ENCODE peak calls at places on chromosomes 13 and 19, in four cellular contexts. X is stomach, Y is testis, E is adrenal gland. G is an unnamed sample.

GRCh38 chr13:35164324-35164932 is 222.4 kb downstream of the NBEA start:
- DNase-seq in X (no peak), Y (no peak), E (no peak), G (no peak)

GRCh38 chr19:6728346-6728745 is 7.9 kb upstream of the C3 start:
- DNase-seq in X (no peak), Y (no peak), E (no peak), G (no peak)

GRCh38 chr19:47231215-47232054 is 436 bp upstream of the BBC3 start:
- DNase-seq in X (peak), Y (peak), E (peak), G (peak)

GRCh38 chr13:109790071-109790470 is 3.7 kb upstream of the IRS2 start:
- DNase-seq in X (no peak), Y (no peak), E (no peak), G (no peak)

GRCh38 chr13:67416047-67416925 is 186.2 kb upstream of the PCDH9 start:
- DNase-seq in X (peak), Y (peak), E (no peak), G (no peak)

GRCh38 chr19:55303477-55303876 is 19.7 kb downstream of the BRSK1 start:
- DNase-seq in X (no peak), Y (no peak), E (no peak), G (no peak)

GRCh38 chr19:12494260-12494860 is 9.7 kb upstream of the ZNF709 start:
- DNase-seq in X (no peak), Y (no peak), E (no peak), G (no peak)

GRCh38 chr13:110520431-110521295 is 40.9 kb downstream of the RAB20 start:
- DNase-seq in X (peak), Y (peak), E (peak), G (peak)

GRCh38 chr19:14149509-14149994 is 13.2 kb upstream of the ASF1B start:
- DNase-seq in X (peak), Y (peak), E (peak), G (peak)

GRCh38 chr19:13238891-13239534 is 88.8 kb downstream of the IER2 start:
- DNase-seq in X (no peak), Y (no peak), E (no peak), G (no peak)

GRCh38 chr19:55703790-55704215 is 28.8 kb downstream of the EPN1 start:
- DNase-seq in X (peak), Y (peak), E (no peak), G (no peak)

GRCh38 chr13:45073809-45074208 is 46.5 kb upstream of the GTF2F2 start:
- DNase-seq in X (no peak), Y (no peak), E (no peak), G (no peak)

GRCh38 chr13:37134411-37135041 is 29.1 kb upstream of the CSNK1A1L start:
- DNase-seq in X (no peak), Y (no peak), E (no peak), G (no peak)

GRCh38 chr19:42201489-42202289 is 15.8 kb downstream of the DEDD2 start:
- DNase-seq in X (peak), Y (no peak), E (no peak), G (peak)

GRCh38 chr19:4342421-4343055 is 824 bp upstream of the MPND start:
- DNase-seq in X (peak), Y (peak), E (peak), G (peak)

GRCh38 chr19:4345656-4346383 is 2.5 kb downstream of the MPND start:
- DNase-seq in X (peak), Y (peak), E (peak), G (no peak)

GRCh38 chr19:4347521-4347920 is 4.2 kb downstream of the MPND start:
- DNase-seq in X (no peak), Y (no peak), E (no peak), G (no peak)

GRCh38 chr19:4343056-4343844 is at the start of gene MPND:
- DNase-seq in X (peak), Y (peak), E (peak), G (peak)

DNA sequence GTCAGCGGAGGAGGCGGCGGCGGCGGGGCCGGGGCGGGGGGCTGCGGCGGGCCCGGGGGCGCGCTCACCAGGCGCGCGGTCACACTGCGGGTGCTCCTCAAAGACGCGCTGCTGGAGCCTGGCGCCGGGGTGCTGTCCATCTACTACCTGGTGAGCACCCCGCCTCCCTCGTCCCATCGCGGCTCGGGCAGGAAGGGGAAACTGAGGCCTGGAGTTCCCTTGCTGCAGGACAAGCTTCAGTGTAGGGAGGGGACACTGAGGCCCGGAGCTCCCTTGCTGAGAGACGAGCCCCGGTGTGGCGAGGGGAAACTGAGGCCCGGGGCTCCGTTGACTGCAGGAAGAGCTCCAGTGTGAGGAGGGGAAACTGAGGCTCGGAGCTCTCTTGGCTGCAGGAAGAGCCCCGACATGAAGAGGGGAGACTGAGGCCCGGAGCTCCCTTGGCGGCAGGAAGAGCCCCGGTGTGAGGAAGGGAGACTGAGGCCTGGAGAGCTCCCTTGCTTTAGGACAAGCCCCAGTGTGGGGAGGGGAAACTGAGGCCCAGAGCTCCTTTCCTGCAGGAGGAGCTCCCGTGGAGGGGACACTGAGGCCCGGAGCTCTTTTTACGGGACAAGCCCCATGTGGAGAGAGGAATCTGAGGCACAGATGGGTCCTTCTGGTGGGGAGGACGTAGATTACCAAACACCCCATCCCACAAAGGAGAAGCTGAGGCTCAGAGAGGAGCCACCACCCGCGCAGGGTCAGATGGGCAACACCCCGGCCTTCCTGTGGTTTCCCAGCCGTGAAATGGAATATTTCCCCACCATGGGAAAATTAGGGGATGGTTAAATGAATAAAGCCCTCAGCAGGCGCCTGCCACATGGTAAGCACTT is 717 bp downstream of the MPND start:
- DNase-seq in X (no peak), Y (no peak), E (no peak), G (no peak)
- H3K27ac ChIP-seq in X (peak), Y (no peak), E (no peak), G (peak)

DNA sequence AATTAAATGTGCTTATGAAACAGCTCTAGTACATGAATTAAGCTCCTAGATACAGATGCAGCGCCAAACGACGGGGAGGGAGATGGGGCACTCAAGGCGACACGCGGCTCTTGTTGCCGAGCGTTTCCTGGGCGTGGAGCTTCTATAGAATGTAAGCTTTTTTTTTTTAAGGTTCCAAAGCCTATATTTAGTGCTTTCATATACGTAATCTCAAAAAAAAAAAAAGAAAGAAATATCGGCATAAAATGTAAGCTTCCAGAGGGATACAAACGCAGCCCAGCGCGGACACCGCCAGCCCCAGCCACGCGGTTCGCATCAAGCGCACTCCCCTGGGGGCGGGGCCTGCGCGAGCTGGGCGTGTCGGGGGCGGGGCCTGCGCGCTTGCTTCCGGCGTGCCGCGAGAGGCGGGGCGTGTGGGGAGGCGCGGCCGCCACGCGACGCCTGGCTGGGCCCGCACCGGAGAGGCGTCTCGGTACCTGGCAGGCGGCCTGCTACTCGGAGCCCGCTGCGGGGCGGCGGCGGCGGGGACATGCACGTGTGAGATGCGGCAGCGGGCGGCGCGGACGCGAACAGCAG is at the start of gene URI1:
- DNase-seq in X (peak), Y (peak), E (peak), G (peak)
- TF ChIP-seq POLR2A in X (no peak), Y (no peak), E (peak), G (peak)

GRCh38 chr13:72296246-72296645 is 429.2 kb upstream of the DACH1 start:
- DNase-seq in X (no peak), Y (no peak), E (no peak), G (no peak)

GRCh38 chr13:72293206-72293605 is 426.2 kb upstream of the DACH1 start:
- DNase-seq in X (no peak), Y (no peak), E (no peak), G (no peak)

GRCh38 chr13:72295173-72295572 is 428.2 kb upstream of the DACH1 start:
- DNase-seq in X (no peak), Y (peak), E (no peak), G (no peak)

DNA sequence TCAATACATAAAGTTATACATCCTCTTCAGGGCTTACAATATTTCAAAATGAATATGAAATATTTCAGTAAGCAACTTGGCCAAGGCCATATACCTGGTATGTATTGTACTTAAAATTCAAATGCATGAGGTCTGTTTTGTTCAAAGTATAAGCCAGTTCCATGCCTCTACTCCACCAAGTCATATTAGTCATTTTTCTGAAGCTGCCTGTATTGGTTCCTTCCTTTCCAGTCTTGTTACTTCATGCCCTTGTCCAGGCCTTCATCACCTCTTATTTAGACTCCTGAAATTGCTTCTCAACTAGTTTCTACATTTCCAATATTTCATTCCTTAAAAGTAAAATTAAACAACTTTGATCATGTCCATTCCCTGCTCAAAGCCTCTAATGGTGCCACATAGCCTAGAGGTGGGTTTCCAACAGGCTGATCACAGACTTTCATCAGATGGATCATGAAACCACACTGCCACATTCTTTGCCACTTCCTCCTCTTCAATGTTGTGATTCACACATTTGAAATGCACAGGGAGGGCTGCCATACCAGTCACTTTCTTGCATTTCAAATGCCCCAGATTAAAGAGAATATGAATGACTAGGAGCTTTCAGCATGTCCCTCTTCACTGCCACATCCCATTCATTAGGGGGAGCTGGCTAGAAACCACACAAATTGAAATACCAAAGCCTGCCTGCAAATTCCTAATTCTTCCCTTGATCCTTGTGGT is 424.1 kb upstream of the DACH1 start:
- DNase-seq in X (no peak), Y (no peak), E (no peak), G (no peak)
- H3K27ac ChIP-seq in X (no peak), Y (no peak), E (no peak), G (no peak)

DNA sequence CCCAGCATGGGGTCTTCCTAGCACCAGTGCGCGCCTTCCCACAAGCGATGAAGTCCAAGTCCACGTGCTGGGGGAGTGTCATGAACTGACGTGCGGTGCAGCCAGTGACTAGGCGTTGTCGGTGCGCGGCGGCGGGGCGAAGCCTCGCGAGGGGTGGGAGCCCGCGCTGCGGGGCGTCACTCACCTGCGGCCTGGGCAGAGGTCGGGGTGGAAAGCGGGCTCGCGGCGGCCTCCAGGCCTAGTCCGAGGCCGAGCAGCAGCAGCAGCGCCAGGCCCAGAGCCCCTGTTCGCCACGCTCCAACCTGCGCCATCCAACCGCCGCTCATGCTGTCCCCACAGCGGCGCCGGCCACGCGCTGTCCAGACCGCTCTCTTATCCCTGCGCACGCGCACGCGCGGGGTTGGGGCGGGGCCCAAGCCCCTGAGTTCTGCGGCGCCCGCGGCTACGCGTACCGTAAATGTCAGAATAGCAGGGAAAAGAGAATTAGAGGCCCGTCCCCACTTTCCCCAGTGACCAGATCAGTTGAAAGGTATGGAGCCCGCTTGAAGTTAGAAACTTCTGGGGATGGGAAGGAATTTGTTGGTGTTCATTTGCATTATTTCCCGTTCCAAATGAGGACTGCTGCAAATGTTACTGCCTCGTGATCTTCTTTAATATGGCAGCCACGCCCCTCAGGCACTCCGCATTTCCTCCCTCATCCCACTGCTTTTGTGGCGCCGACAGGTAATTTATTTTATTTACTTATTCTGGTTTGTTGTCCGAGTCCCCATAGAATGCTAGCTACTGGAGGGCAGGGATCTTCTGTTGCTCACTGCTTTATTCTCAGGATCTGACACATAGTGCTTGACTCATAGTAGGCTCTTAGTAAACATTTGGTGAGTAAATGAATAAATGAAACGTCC is at the start of gene CD320:
- DNase-seq in X (peak), Y (peak), E (peak), G (peak)
- TF ChIP-seq POLR2A in X (no peak), Y (no peak), E (no peak), G (no peak)

GRCh38 chr19:2089727-2090053 is 6.4 kb downstream of the MOB3A start:
- DNase-seq in X (no peak), Y (no peak), E (no peak), G (no peak)
- H3K27ac ChIP-seq in X (peak), Y (peak), E (no peak), G (peak)

GRCh38 chr13:32265726-32266125 is 49.4 kb downstream of the ZAR1L start:
- DNase-seq in X (no peak), Y (no peak), E (no peak), G (no peak)
- TF ChIP-seq POLR2A in X (no peak), Y (no peak), E (no peak), G (no peak)

DNA sequence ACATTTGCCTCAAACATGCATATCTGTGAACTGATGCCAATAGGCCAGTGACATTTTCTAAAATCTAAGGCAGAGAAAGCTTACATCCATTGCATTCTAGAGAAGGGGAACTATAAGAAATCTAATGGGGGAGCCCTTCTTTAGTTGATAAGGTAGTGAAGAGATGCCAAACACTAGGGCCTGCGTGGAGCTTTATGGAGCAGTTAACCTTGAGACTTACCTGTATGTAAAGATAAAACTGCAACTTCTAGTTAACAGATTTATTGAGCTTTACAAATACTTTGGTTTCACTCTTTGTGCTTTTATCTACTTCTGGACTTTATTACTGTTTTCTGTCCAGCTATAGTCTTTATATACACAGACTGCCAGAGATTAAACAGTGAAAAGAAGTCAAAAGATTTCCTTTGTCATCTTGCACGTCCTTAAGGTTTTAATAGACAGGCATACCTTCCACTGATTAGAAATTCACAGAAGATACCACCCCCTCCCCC is 457.6 kb downstream of the KLF12 start:
- DNase-seq in X (no peak), Y (no peak), E (no peak), G (no peak)
- H3K27ac ChIP-seq in X (no peak), Y (no peak), E (no peak), G (no peak)